ENCODE peak calls at places on chromosomes 4 and X, in eight cellular contexts. G is naive thymus-derived CD4-positive, alpha-beta T cell; S is adipocyte; E is CD8-positive, alpha-beta T cell; V is OCI-LY7; N is heart right ventricle; U is CD4-positive, alpha-beta memory T cell; B is endodermal cell. O is an unnamed sample.

GRCh38 chr4:21811576-21811975 is 137.0 kb downstream of the KCNIP4 start:
- DNase-seq in E (no peak), N (no peak), B (no peak), G (no peak), U (no peak), S (peak), V (no peak), O (peak)

GRCh38 chr4:98778206-98778605 is 119.8 kb upstream of the TSPAN5 start:
- DNase-seq in E (no peak), N (no peak), U (no peak), G (no peak), B (no peak), V (no peak), S (peak), O (peak)

GRCh38 chr4:114272226-114272625 is 292.8 kb upstream of the ARSJ start:
- DNase-seq in U (no peak), G (no peak), S (peak), B (no peak), E (no peak), V (no peak), N (no peak), O (peak)

GRCh38 chr4:41939016-41939623 is 3.9 kb downstream of the TMEM33 start:
- DNase-seq in N (no peak), B (no peak), S (peak), V (no peak), G (no peak), E (no peak), U (no peak), O (peak)

GRCh38 chrX:56233682-56234081 is 1.5 kb downstream of the KLF8 start:
- DNase-seq in G (no peak), S (no peak), V (no peak), B (peak), N (peak), U (peak), E (no peak), O (peak)

GRCh38 chr4:99447079-99447478 is 11.9 kb upstream of the ADH7 start:
- DNase-seq in V (no peak), U (no peak), G (no peak), S (peak), E (no peak), N (no peak), B (peak), O (peak)

GRCh38 chrX:129932792-129933321 is 26.9 kb downstream of the UTP14A start:
- DNase-seq in G (no peak), B (peak), U (no peak), V (no peak), S (peak), E (no peak), N (peak), O (no peak)

GRCh38 chr4:169115897-169116254 is 105.8 kb upstream of the CBR4 start:
- DNase-seq in E (no peak), G (no peak), U (no peak), S (peak), V (no peak), N (no peak), B (peak), O (peak)

GRCh38 chr4:144820115-144820514 is 174.2 kb downstream of the HHIP start:
- DNase-seq in U (no peak), S (peak), G (no peak), E (no peak), V (no peak), N (no peak), B (no peak), O (peak)

GRCh38 chr4:142567199-142567598 is 278.9 kb downstream of the INPP4B start:
- DNase-seq in U (peak), V (no peak), S (no peak), N (no peak), E (peak), B (peak), G (peak), O (no peak)

GRCh38 chr4:87973283-87974169 is 2.0 kb upstream of the SPP1 start:
- DNase-seq in U (no peak), E (peak), S (peak), V (peak), N (peak), G (peak), B (peak), O (peak)

GRCh38 chrX:43974076-43974475 is 886 bp upstream of the NDP start:
- DNase-seq in G (no peak), V (no peak), U (no peak), E (no peak), S (no peak), N (no peak), B (no peak), O (no peak)

GRCh38 chr4:51842167-51842553 is 793 bp upstream of the DCUN1D4 start:
- DNase-seq in E (no peak), V (no peak), S (peak), B (no peak), U (peak), N (peak), G (no peak), O (peak)

GRCh38 chr4:41323706-41324105 is 67.0 kb downstream of the UCHL1 start:
- DNase-seq in S (no peak), G (no peak), B (no peak), N (no peak), U (no peak), V (no peak), E (no peak), O (peak)

GRCh38 chr4:3201718-3202702 is 46.9 kb upstream of the MSANTD1 start:
- DNase-seq in B (peak), S (no peak), E (peak), G (peak), N (no peak), V (peak), U (peak), O (no peak)

GRCh38 chr4:5027366-5027765 is 8.1 kb upstream of the CYTL1 start:
- DNase-seq in E (no peak), V (no peak), B (no peak), S (peak), N (no peak), U (no peak), G (no peak), O (no peak)

GRCh38 chr4:7041851-7042696 is 1.1 kb upstream of the TADA2B start:
- DNase-seq in B (peak), G (peak), E (peak), V (no peak), S (peak), U (peak), N (peak), O (no peak)

GRCh38 chrX:68841251-68842049 is 12.6 kb downstream of the EFNB1 start:
- DNase-seq in N (peak), B (no peak), E (no peak), U (no peak), S (no peak), V (no peak), G (no peak), O (no peak)

GRCh38 chr4:88818650-88819470 is 121.2 kb upstream of the NAP1L5 start:
- DNase-seq in S (peak), B (peak), V (peak), G (peak), N (no peak), U (peak), E (peak), O (peak)

GRCh38 chrX:154529206-154529612 is 13.2 kb upstream of the FAM3A start:
- DNase-seq in G (no peak), E (no peak), S (no peak), N (no peak), U (no peak), B (no peak), V (no peak), O (peak)

GRCh38 chrX:8939344-8939743 is 94.6 kb downstream of the FAM9B start:
- DNase-seq in B (no peak), S (no peak), G (no peak), E (no peak), N (no peak), U (no peak), V (no peak), O (no peak)

GRCh38 chrX:15336023-15336413 is 695 bp upstream of the PIGA start:
- DNase-seq in V (peak), B (no peak), S (peak), U (peak), N (no peak), E (peak), G (peak), O (peak)

GRCh38 chr4:47933798-47934197 is 19.4 kb upstream of the NFXL1 start:
- DNase-seq in E (no peak), U (no peak), B (no peak), N (no peak), G (peak), V (peak), S (peak), O (peak)

GRCh38 chr4:18736551-18736950 is 715.0 kb upstream of the LCORL start:
- DNase-seq in G (no peak), V (no peak), E (no peak), S (no peak), U (no peak), B (no peak), N (no peak), O (no peak)

GRCh38 chr4:24930136-24930535 is 17.3 kb upstream of the CCDC149 start:
- DNase-seq in N (no peak), E (no peak), V (no peak), B (no peak), G (no peak), U (no peak), S (peak), O (peak)

GRCh38 chr4:181301735-181302380 is 941.3 kb upstream of the TENM3 start:
- DNase-seq in E (no peak), B (peak), U (no peak), V (peak), S (peak), G (no peak), N (peak), O (peak)

GRCh38 chr4:27594917-27595316 is 734.3 kb downstream of the STIM2 start:
- DNase-seq in B (no peak), N (no peak), E (no peak), V (no peak), U (no peak), G (no peak), S (no peak), O (no peak)

GRCh38 chr4:128553665-128554515 is 255.6 kb upstream of the JADE1 start:
- DNase-seq in S (no peak), N (no peak), V (no peak), B (no peak), U (no peak), E (no peak), G (peak), O (peak)

GRCh38 chrX:48530736-48531135 is 8.8 kb upstream of the TBC1D25 start:
- DNase-seq in U (no peak), E (no peak), B (no peak), V (no peak), S (no peak), G (no peak), N (no peak), O (no peak)

GRCh38 chr4:168631241-168632151 is 134.6 kb downstream of the PALLD start:
- DNase-seq in B (peak), U (no peak), V (no peak), E (no peak), N (peak), G (no peak), S (peak), O (peak)

GRCh38 chrX:8462488-8462887 is 2.1 kb upstream of the VCX3B start:
- DNase-seq in U (no peak), B (no peak), N (no peak), S (no peak), V (no peak), G (no peak), E (no peak), O (no peak)

GRCh38 chr4:121138014-121138413 is 26.1 kb downstream of the TNIP3 start:
- DNase-seq in S (no peak), G (no peak), E (peak), U (no peak), N (no peak), V (no peak), B (no peak), O (no peak)

GRCh38 chr4:186832906-186833305 is 109.2 kb upstream of the FAT1 start:
- DNase-seq in E (no peak), N (no peak), B (no peak), U (no peak), S (no peak), V (no peak), G (no peak), O (peak)

GRCh38 chrX:149607699-149608098 is 12.6 kb upstream of the HSFX2 start:
- DNase-seq in U (no peak), B (no peak), G (no peak), V (no peak), E (no peak), N (no peak), S (no peak), O (no peak)

GRCh38 chr4:23959401-23960148 is 69.7 kb upstream of the PPARGC1A start:
- DNase-seq in V (no peak), B (no peak), N (no peak), G (no peak), E (no peak), U (no peak), S (no peak), O (no peak)

GRCh38 chr4:83011779-83012630 is 1.4 kb upstream of the LIN54 start:
- DNase-seq in S (peak), B (peak), G (peak), V (peak), E (peak), U (peak), N (peak), O (no peak)

GRCh38 chrX:63506320-63506719 is 155.2 kb upstream of the SPIN4 start:
- DNase-seq in V (peak), N (no peak), G (peak), S (peak), B (no peak), U (no peak), E (no peak), O (peak)

GRCh38 chr4:150874386-150875226 is 140.5 kb downstream of the LRBA start:
- DNase-seq in N (peak), S (no peak), G (no peak), B (no peak), V (no peak), U (no peak), E (no peak), O (peak)

GRCh38 chr4:140254656-140255299 is 100.8 kb upstream of the MAML3 start:
- DNase-seq in S (no peak), E (no peak), B (no peak), G (no peak), N (no peak), V (no peak), U (no peak), O (no peak)

GRCh38 chr4:94428884-94429283 is 22.9 kb upstream of the PDLIM5 start:
- DNase-seq in G (no peak), B (no peak), E (no peak), S (no peak), N (no peak), V (no peak), U (no peak), O (no peak)

GRCh38 chrX:26922278-26922677 is 540.9 kb downstream of the PPP4R3C start:
- DNase-seq in E (no peak), G (no peak), U (no peak), B (no peak), V (no peak), S (no peak), N (no peak), O (peak)

GRCh38 chrX:26925088-26925487 is 538.1 kb downstream of the PPP4R3C start:
- DNase-seq in N (no peak), V (no peak), B (no peak), S (no peak), G (no peak), U (no peak), E (no peak), O (no peak)

DNA sequence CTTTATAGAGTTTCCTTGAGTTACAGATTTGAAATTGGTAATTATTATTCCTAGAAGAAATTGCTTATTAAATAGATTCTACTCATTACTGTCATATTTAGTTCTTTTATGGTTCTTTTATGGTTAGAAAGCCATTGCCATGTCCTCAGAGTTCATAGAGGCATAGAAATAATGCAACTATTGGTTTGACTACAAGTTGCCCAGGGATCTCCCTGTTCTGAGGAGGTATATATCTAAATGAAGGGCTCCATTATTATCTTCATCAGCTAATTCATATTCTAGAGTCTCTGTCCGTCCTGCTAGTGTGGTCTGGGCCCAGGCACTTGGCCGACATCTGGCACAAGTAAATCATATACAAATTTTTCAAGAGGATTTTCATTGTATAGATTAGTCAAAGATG is 535.7 kb downstream of the PPP4R3C start:
- DNase-seq in U (no peak), G (no peak), S (no peak), E (no peak), N (no peak), V (no peak), B (no peak), O (no peak)
- H3K4me3 ChIP-seq in U (no peak), G (no peak), S (no peak), E (no peak), N (no peak), V (no peak), B (no peak), O (no peak)

GRCh38 chrX:137427813-137428212 is 138.1 kb upstream of the ZIC3 start:
- DNase-seq in U (no peak), V (no peak), G (no peak), N (no peak), E (no peak), B (no peak), S (peak), O (no peak)
- H3K4me3 ChIP-seq in U (peak), V (no peak), G (peak), N (peak), E (peak), B (peak), S (peak), O (peak)

GRCh38 chr4:20255823-20256222 is 4.1 kb downstream of the SLIT2 start:
- DNase-seq in N (no peak), U (no peak), E (no peak), V (no peak), B (no peak), G (no peak), S (peak), O (no peak)
- H3K4me3 ChIP-seq in N (no peak), U (no peak), E (no peak), V (no peak), B (peak), G (no peak), S (peak), O (peak)

GRCh38 chr4:153788064-153788418 is 842 bp downstream of the SFRP2 start:
- DNase-seq in G (no peak), V (no peak), N (no peak), S (no peak), U (no peak), E (no peak), B (peak), O (no peak)
- H3K4me3 ChIP-seq in G (no peak), V (no peak), N (no peak), S (peak), U (no peak), E (no peak), B (peak), O (no peak)